ENCODE peak calls at places on chromosome 6, in seven cellular contexts. O is NB4, H is uterus, T is stomach, I is tibial nerve, M is GM12891, X is H1. W is an unnamed sample.

GRCh38 chr6:40585661-40586269 is 1.4 kb downstream of the LRFN2 start:
- DNase-seq in O (peak; percentile 15), H (no peak), T (no peak), I (no peak), M (no peak), X (no peak), W (no peak)

GRCh38 chr6:14924126-14925024 is 321.5 kb upstream of the JARID2 start:
- DNase-seq in O (no peak), H (no peak), T (no peak), I (no peak), M (no peak), X (no peak), W (no peak)

GRCh38 chr6:131281471-131282270 is 146.4 kb downstream of the AKAP7 start:
- DNase-seq in O (peak; percentile 82), H (no peak), T (no peak), I (no peak), M (no peak), X (no peak), W (peak; percentile 34)

GRCh38 chr6:100152201-100152600 is 158.2 kb upstream of the MCHR2 start:
- DNase-seq in O (no peak), H (no peak), T (no peak), I (no peak), M (no peak), X (no peak), W (no peak)

GRCh38 chr6:107542170-107542569 is 52.3 kb downstream of the SOBP start:
- DNase-seq in O (no peak), H (no peak), T (no peak), I (no peak), M (no peak), X (no peak), W (no peak)

GRCh38 chr6:1415416-1416063 is 26.2 kb downstream of the FOXF2 start:
- DNase-seq in O (no peak), H (no peak), T (no peak), I (no peak), M (no peak), X (no peak), W (no peak)

GRCh38 chr6:47743744-47744143 is 38.1 kb upstream of the OPN5 start:
- DNase-seq in O (no peak), H (no peak), T (no peak), I (no peak), M (no peak), X (no peak), W (no peak)

GRCh38 chr6:63804381-63804956 is 168.9 kb downstream of the PHF3 start:
- DNase-seq in O (peak; percentile 79), H (no peak), T (no peak), I (no peak), M (no peak), X (no peak), W (no peak)

GRCh38 chr6:149032599-149033405 is 284.7 kb upstream of the TAB2 start:
- DNase-seq in O (peak; percentile 86), H (peak; percentile 64), T (no peak), I (no peak), M (peak; percentile 42), X (no peak), W (no peak)

GRCh38 chr6:81997091-81997926 is 244.8 kb upstream of the TENT5A start:
- DNase-seq in O (peak; percentile 34), H (no peak), T (no peak), I (no peak), M (no peak), X (no peak), W (no peak)

GRCh38 chr6:70198825-70199224 is 104.1 kb downstream of the COL9A1 start:
- DNase-seq in O (no peak), H (no peak), T (no peak), I (no peak), M (no peak), X (no peak), W (no peak)

GRCh38 chr6:56424068-56424467 is 176.7 kb upstream of the COL21A1 start:
- DNase-seq in O (no peak), H (no peak), T (no peak), I (no peak), M (no peak), X (no peak), W (no peak)

GRCh38 chr6:158011478-158011920 is 29.8 kb downstream of the SYNJ2 start:
- DNase-seq in O (no peak), H (no peak), T (no peak), I (no peak), M (no peak), X (no peak), W (no peak)

GRCh38 chr6:105713474-105714118 is 310.7 kb upstream of the PREP start:
- DNase-seq in O (no peak), H (no peak), T (no peak), I (no peak), M (no peak), X (no peak), W (no peak)

GRCh38 chr6:37705239-37706051 is 7.8 kb upstream of the MDGA1 start:
- DNase-seq in O (peak; percentile 80), H (peak; percentile 83), T (peak; percentile 62), I (peak; percentile 59), M (peak; percentile 82), X (peak; percentile 67), W (peak; percentile 92)

GRCh38 chr6:151493495-151494234 is at the start of gene CCDC170:
- DNase-seq in O (peak; percentile 69), H (no peak), T (peak; percentile 31), I (no peak), M (peak; percentile 23), X (no peak), W (peak; percentile 38)

GRCh38 chr6:75098709-75099108 is 107.1 kb downstream of the COL12A1 start:
- DNase-seq in O (peak; percentile 11), H (peak; percentile 88), T (peak; percentile 26), I (peak; percentile 59), M (no peak), X (no peak), W (peak; percentile 75)

GRCh38 chr6:104212977-104213696 is 646.6 kb downstream of the HACE1 start:
- DNase-seq in O (no peak), H (no peak), T (no peak), I (no peak), M (no peak), X (no peak), W (no peak)

GRCh38 chr6:35077713-35078105 is 63.4 kb downstream of the TCP11 start:
- DNase-seq in O (no peak), H (no peak), T (no peak), I (no peak), M (no peak), X (no peak), W (no peak)

GRCh38 chr6:130629640-130630039 is 197.6 kb upstream of the SMLR1 start:
- DNase-seq in O (no peak), H (no peak), T (no peak), I (no peak), M (no peak), X (no peak), W (no peak)

GRCh38 chr6:161271343-161272019 is 2.4 kb downstream of the AGPAT4 start:
- DNase-seq in O (peak; percentile 8), H (no peak), T (no peak), I (no peak), M (no peak), X (no peak), W (no peak)

GRCh38 chr6:46491789-46492547 is 719 bp upstream of the RCAN2 start:
- DNase-seq in O (no peak), H (peak; percentile 34), T (peak; percentile 50), I (peak; percentile 23), M (peak; percentile 13), X (no peak), W (peak; percentile 69)

GRCh38 chr6:39197521-39198500 is 31.5 kb downstream of the KCNK5 start:
- DNase-seq in O (no peak), H (no peak), T (no peak), I (no peak), M (no peak), X (no peak), W (no peak)

GRCh38 chr6:118464620-118465019 is 83.5 kb upstream of the PLN start:
- DNase-seq in O (no peak), H (no peak), T (no peak), I (no peak), M (no peak), X (no peak), W (no peak)
- TF ChIP-seq POLR2A in O (no peak), H (no peak), T (no peak), I (no peak), M (no peak), X (no peak), W (no peak)

DNA sequence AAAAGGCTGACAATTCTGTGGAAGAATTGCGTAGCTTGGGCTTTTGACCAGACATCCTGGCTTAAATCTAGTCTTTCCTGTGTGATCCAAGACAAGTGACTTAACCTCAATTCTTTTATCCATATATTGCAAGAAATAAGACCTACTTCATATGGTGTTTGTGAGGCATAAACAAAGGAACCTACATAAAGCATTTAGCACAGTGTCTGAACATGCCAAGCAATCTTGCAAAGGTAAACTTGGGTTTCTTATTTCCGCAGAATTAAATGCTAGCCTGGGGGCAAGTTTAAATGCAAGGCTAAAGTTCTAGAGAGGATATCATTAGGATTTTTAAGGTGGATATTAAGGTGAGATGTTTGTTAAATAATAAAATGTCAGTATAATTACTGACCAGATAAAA is 47.9 kb downstream of the HDDC2 start:
- DNase-seq in O (no peak), H (no peak), T (no peak), I (no peak), M (no peak), X (no peak), W (no peak)
- TF ChIP-seq POLR2A in O (no peak), H (no peak), T (no peak), I (no peak), M (no peak), X (no peak), W (no peak)

GRCh38 chr6:135983720-135984343 is 132.3 kb downstream of the PDE7B start:
- DNase-seq in O (no peak), H (no peak), T (no peak), I (no peak), M (no peak), X (no peak), W (no peak)
- TF ChIP-seq POLR2A in O (no peak), H (no peak), T (no peak), I (no peak), M (no peak), X (no peak), W (no peak)

GRCh38 chr6:17313971-17314370 is 32.8 kb downstream of the RBM24 start:
- DNase-seq in O (no peak), H (no peak), T (no peak), I (no peak), M (no peak), X (no peak), W (no peak)

GRCh38 chr6:17315262-17315661 is 34.1 kb downstream of the RBM24 start:
- DNase-seq in O (no peak), H (no peak), T (no peak), I (no peak), M (no peak), X (no peak), W (no peak)

DNA sequence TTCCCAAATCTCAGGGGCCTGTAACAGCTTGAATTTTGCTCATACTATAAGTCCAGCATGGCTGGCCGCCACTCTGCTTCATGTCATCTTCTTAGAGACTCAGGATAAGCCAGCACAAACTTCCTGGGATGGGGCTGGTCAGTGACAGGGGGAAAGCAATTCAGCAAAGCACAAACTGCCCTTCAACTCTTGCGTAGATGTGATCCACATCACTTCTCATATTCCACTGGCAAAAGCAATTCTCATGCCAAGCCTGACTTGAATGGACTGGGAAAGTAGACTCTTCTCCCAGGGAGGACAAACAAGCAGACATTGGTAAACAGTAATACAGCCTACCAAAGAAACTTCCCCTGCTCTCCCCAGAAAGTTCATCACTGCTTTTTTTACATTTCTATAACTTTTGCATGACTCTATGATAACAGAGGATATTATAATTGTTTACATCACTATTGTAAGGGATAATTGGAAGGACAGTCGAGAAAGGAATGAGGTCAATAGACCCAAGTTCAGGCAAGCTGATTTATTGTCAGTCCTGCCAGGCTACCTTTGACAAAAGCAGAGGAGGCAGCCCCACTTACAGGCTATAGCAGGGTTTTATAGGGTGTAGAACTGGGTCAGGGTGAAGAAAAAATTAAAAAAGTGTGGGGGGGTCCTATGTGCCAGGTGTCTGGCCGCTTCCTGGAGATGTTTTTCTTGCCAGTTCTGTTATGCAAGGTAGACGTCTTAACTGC is 37.4 kb downstream of the RBM24 start:
- DNase-seq in O (no peak), H (no peak), T (no peak), I (no peak), M (no peak), X (no peak), W (no peak)
- TF ChIP-seq POLR2A in O (no peak), H (no peak), T (no peak), I (no peak), M (no peak), X (no peak), W (no peak)

W was measured in testis.